ENCODE peak calls at places on chromosomes 5 and 9, in seven cellular contexts. X is GM23248, F is HCT116, M is astrocyte, C is H9, Z is endothelial cell of umbilical vein, K is GM23338. V is an unnamed sample. For H4K20me1 and H3K4me1, the result is how much of the 10 kb centered on the place peaks cover.

GRCh38 chr9:38263534-38263933 is 129.0 kb upstream of the ALDH1B1 start:
- DNase-seq in X (peak), F (peak), M (peak), C (no peak), Z (peak), K (peak), V (peak)

GRCh38 chr9:83144492-83144891 is 81.5 kb upstream of the RASEF start:
- DNase-seq in X (no peak), F (no peak), M (no peak), C (no peak), Z (no peak), K (no peak), V (no peak)

GRCh38 chr5:61768692-61769281 is 436.7 kb downstream of the ZSWIM6 start:
- DNase-seq in X (peak), F (peak), M (no peak), C (peak), Z (peak), K (peak), V (peak)

GRCh38 chr5:68290260-68290674 is 74.7 kb downstream of the PIK3R1 start:
- DNase-seq in X (peak), F (no peak), M (peak), C (no peak), Z (no peak), K (no peak), V (no peak)

GRCh38 chr9:93646640-93647178 is 70.3 kb downstream of the PHF2 start:
- DNase-seq in X (no peak), F (no peak), M (no peak), C (no peak), Z (no peak), K (no peak), V (no peak)

GRCh38 chr5:83488271-83488670 is 16.7 kb downstream of the VCAN start:
- DNase-seq in X (peak), F (no peak), M (peak), C (no peak), Z (no peak), K (peak), V (peak)

GRCh38 chr9:131278421-131279111 is 2.3 kb upstream of the FAM78A start:
- DNase-seq in X (no peak), F (no peak), M (no peak), C (no peak), Z (no peak), K (no peak), V (no peak)

GRCh38 chr5:350355-350754 is 28.8 kb downstream of the AHRR start:
- DNase-seq in X (peak), F (peak), M (no peak), C (peak), Z (no peak), K (peak), V (peak)

GRCh38 chr5:50445281-50445949 is 4.3 kb upstream of the EMB start:
- DNase-seq in X (no peak), F (no peak), M (no peak), C (no peak), Z (no peak), K (no peak), V (no peak)

GRCh38 chr9:6567140-6567591 is 78.4 kb downstream of the GLDC start:
- DNase-seq in X (peak), F (peak), M (peak), C (no peak), Z (peak), K (no peak), V (no peak)

GRCh38 chr9:127720031-127720864 is 4.4 kb downstream of the TTC16 start:
- DNase-seq in X (no peak), F (no peak), M (no peak), C (no peak), Z (no peak), K (no peak), V (no peak)

GRCh38 chr5:129906177-129906887 is 2.1 kb downstream of the CHSY3 start:
- DNase-seq in X (peak), F (no peak), M (peak), C (peak), Z (peak), K (peak), V (peak)

GRCh38 chr5:180253036-180253824 is 38.7 kb downstream of the MAPK9 start:
- DNase-seq in X (no peak), F (no peak), M (peak), C (no peak), Z (no peak), K (no peak), V (no peak)

GRCh38 chr5:72244862-72245371 is 75.1 kb downstream of the MRPS27 start:
- DNase-seq in X (peak), F (peak), M (peak), C (peak), Z (peak), K (peak), V (peak)

GRCh38 chr9:22446950-22447606 is 454 bp downstream of the DMRTA1 start:
- DNase-seq in X (peak), F (no peak), M (peak), C (peak), Z (peak), K (peak), V (peak)

GRCh38 chr9:99040911-99041582 is 63.9 kb upstream of the TGFBR1 start:
- DNase-seq in X (peak), F (no peak), M (peak), C (no peak), Z (no peak), K (peak), V (no peak)

GRCh38 chr9:17555362-17556054 is 23.4 kb upstream of the SH3GL2 start:
- DNase-seq in X (no peak), F (no peak), M (no peak), C (no peak), Z (no peak), K (no peak), V (no peak)

GRCh38 chr5:14332746-14333145 is 189.6 kb downstream of the TRIO start:
- DNase-seq in X (no peak), F (no peak), M (no peak), C (no peak), Z (no peak), K (no peak), V (no peak)

GRCh38 chr9:76297721-76298239 is 96.4 kb downstream of the RFK start:
- DNase-seq in X (peak), F (no peak), M (peak), C (no peak), Z (no peak), K (no peak), V (no peak)

GRCh38 chr5:133664422-133664821 is 52.1 kb upstream of the FSTL4 start:
- DNase-seq in X (peak), F (peak), M (peak), C (no peak), Z (no peak), K (no peak), V (no peak)

GRCh38 chr9:16884952-16885513 is 14.6 kb upstream of the BNC2 start:
- DNase-seq in X (peak), F (no peak), M (peak), C (no peak), Z (no peak), K (no peak), V (no peak)

GRCh38 chr9:72602629-72603028 is 81.2 kb downstream of the TMC1 start:
- DNase-seq in X (peak), F (no peak), M (peak), C (no peak), Z (no peak), K (no peak), V (no peak)

GRCh38 chr5:53877243-53877642 is 316.8 kb downstream of the NDUFS4 start:
- DNase-seq in X (peak), F (no peak), M (peak), C (no peak), Z (no peak), K (no peak), V (no peak)

GRCh38 chr9:104802110-104802509 is 38.2 kb downstream of the NIPSNAP3B start:
- DNase-seq in X (peak), F (no peak), M (peak), C (no peak), Z (no peak), K (no peak), V (no peak)

GRCh38 chr9:111037744-111038335 is 430 bp downstream of the LPAR1 start:
- DNase-seq in X (peak), F (peak), M (peak), C (peak), Z (no peak), K (peak), V (peak)

GRCh38 chr5:43300112-43300511 is 13.1 kb downstream of the HMGCS1 start:
- DNase-seq in X (no peak), F (no peak), M (no peak), C (no peak), Z (no peak), K (no peak), V (no peak)

GRCh38 chr5:43301653-43302091 is 11.5 kb downstream of the HMGCS1 start:
- DNase-seq in X (no peak), F (no peak), M (no peak), C (no peak), Z (peak), K (no peak), V (no peak)

GRCh38 chr5:43305948-43306563 is 7.2 kb downstream of the HMGCS1 start:
- DNase-seq in X (peak), F (peak), M (peak), C (no peak), Z (peak), K (peak), V (peak)

GRCh38 chr5:43303242-43303641 is 10.0 kb downstream of the HMGCS1 start:
- DNase-seq in X (no peak), F (no peak), M (no peak), C (no peak), Z (no peak), K (no peak), V (no peak)

GRCh38 chr5:43304520-43304919 is 8.7 kb downstream of the HMGCS1 start:
- DNase-seq in X (peak), F (no peak), M (no peak), C (no peak), Z (no peak), K (no peak), V (no peak)
- H4K20me1 ChIP-seq in X (under half), F (under half), M (half or more), C (under half), Z (under half), K (half or more), V (half or more)

GRCh38 chr5:151139646-151140045 is 17.9 kb downstream of the ANXA6 start:
- DNase-seq in X (no peak), F (no peak), M (no peak), C (no peak), Z (no peak), K (no peak), V (no peak)
- H3K27ac ChIP-seq in X (no peak), F (no peak), M (no peak), C (no peak), Z (no peak), K (no peak), V (no peak)

GRCh38 chr5:149310488-149310887 is 34.8 kb upstream of the GRPEL2 start:
- DNase-seq in X (no peak), F (no peak), M (no peak), C (no peak), Z (peak), K (no peak), V (no peak)
- H3K4me1 ChIP-seq in X (under half), F (under half), M (under half), C (under half), Z (under half), K (under half), V (under half)

GRCh38 chr9:74025402-74025894 is 471.7 kb upstream of the RORB start:
- DNase-seq in X (peak), F (no peak), M (peak), C (no peak), Z (no peak), K (no peak), V (no peak)
- H4K20me1 ChIP-seq in X (under half), F (under half), M (under half), C (under half), Z (under half), K (under half), V (under half)

GRCh38 chr5:113221294-113222176 is 213.3 kb downstream of the TSSK1B start:
- DNase-seq in X (peak), F (no peak), M (peak), C (no peak), Z (no peak), K (peak), V (no peak)

GRCh38 chr5:113217619-113218184 is 217.1 kb downstream of the TSSK1B start:
- DNase-seq in X (no peak), F (no peak), M (no peak), C (no peak), Z (no peak), K (no peak), V (no peak)

GRCh38 chr5:113218200-113218599 is 216.6 kb downstream of the TSSK1B start:
- DNase-seq in X (no peak), F (no peak), M (no peak), C (no peak), Z (no peak), K (peak), V (no peak)

GRCh38 chr5:113218906-113219517 is 215.8 kb downstream of the TSSK1B start:
- DNase-seq in X (no peak), F (no peak), M (no peak), C (no peak), Z (no peak), K (no peak), V (no peak)

GRCh38 chr5:113219695-113220094 is 215.1 kb downstream of the TSSK1B start:
- DNase-seq in X (no peak), F (no peak), M (no peak), C (no peak), Z (no peak), K (no peak), V (no peak)
- H3K27ac ChIP-seq in X (no peak), F (no peak), M (no peak), C (no peak), Z (no peak), K (no peak), V (no peak)

GRCh38 chr5:146006470-146006869 is 70.1 kb downstream of the SH3RF2 start:
- DNase-seq in X (no peak), F (no peak), M (no peak), C (no peak), Z (no peak), K (no peak), V (no peak)
- H3K4me1 ChIP-seq in X (under half), F (under half), M (under half), C (under half), Z (under half), K (under half), V (under half)

GRCh38 chr5:98781964-98782363 is 8.5 kb downstream of the RGMB start:
- DNase-seq in X (peak), F (no peak), M (no peak), C (no peak), Z (no peak), K (no peak), V (no peak)
- H4K20me1 ChIP-seq in X (half or more), F (under half), M (half or more), C (under half), Z (under half), K (half or more), V (half or more)

GRCh38 chr9:112789493-112789892 is 38.9 kb downstream of the SNX30 start:
- DNase-seq in X (peak), F (no peak), M (peak), C (no peak), Z (no peak), K (no peak), V (no peak)
- H3K27ac ChIP-seq in X (peak), F (no peak), M (peak), C (no peak), Z (no peak), K (no peak), V (no peak)

GRCh38 chr9:79969383-79969782 is 397.6 kb downstream of the TLE4 start:
- DNase-seq in X (no peak), F (no peak), M (no peak), C (no peak), Z (no peak), K (no peak), V (no peak)
- H3K4me1 ChIP-seq in X (under half), F (under half), M (under half), C (under half), Z (under half), K (under half), V (under half)

V was measured in neural progenitor cell.